ENCODE peak calls at places on chromosome 21, in four cellular contexts. One of them, this sample, is unnamed.
A peak's percentile ranks its signal among the peaks of the same experiment; 100 is the strongest.

GRCh38 chr21:38352536-38353219 is 95.9 kb downstream of the KCNJ15 start:
- DNase-seq in NCI-H2107: peak; percentile 7
- DNase-seq in EL: peak; percentile 74
- DNase-seq in CD8-positive, alpha-beta T cell: no peak
- DNase-seq in this sample: peak; percentile 85

GRCh38 chr21:30958737-30959136 is 77.4 kb upstream of the KRTAP11-1 start:
- DNase-seq in CD8-positive, alpha-beta T cell: no peak
- DNase-seq in NCI-H2107: no peak
- DNase-seq in EL: no peak
- DNase-seq in this sample: no peak

GRCh38 chr21:37767984-37768383 is 148.3 kb downstream of the KCNJ6 start:
- DNase-seq in NCI-H2107: no peak
- DNase-seq in CD8-positive, alpha-beta T cell: no peak
- DNase-seq in EL: peak; percentile 47
- DNase-seq in this sample: no peak

GRCh38 chr21:45365608-45366241 is 39.2 kb upstream of the COL18A1 start:
- DNase-seq in NCI-H2107: no peak
- DNase-seq in EL: peak; percentile 88
- DNase-seq in CD8-positive, alpha-beta T cell: no peak
- DNase-seq in this sample: no peak

GRCh38 chr21:22438428-22439086 is 1440.3 kb downstream of the NCAM2 start:
- DNase-seq in CD8-positive, alpha-beta T cell: no peak
- DNase-seq in EL: no peak
- DNase-seq in NCI-H2107: no peak
- DNase-seq in this sample: no peak

GRCh38 chr21:24208562-24209260 is 1398.6 kb downstream of the MRPL39 start:
- DNase-seq in CD8-positive, alpha-beta T cell: no peak
- DNase-seq in EL: no peak
- DNase-seq in NCI-H2107: no peak
- DNase-seq in this sample: no peak

GRCh38 chr21:26881504-26882228 is 36.5 kb upstream of the ADAMTS1 start:
- DNase-seq in NCI-H2107: no peak
- DNase-seq in EL: peak; percentile 36
- DNase-seq in CD8-positive, alpha-beta T cell: no peak
- DNase-seq in this sample: no peak

GRCh38 chr21:33069994-33070811 is at the start of gene OLIG1:
- DNase-seq in NCI-H2107: no peak
- DNase-seq in CD8-positive, alpha-beta T cell: no peak
- DNase-seq in EL: peak; percentile 41
- DNase-seq in this sample: peak; percentile 91

GRCh38 chr21:15134711-15135110 is 69.9 kb upstream of the NRIP1 start:
- DNase-seq in EL: no peak
- DNase-seq in NCI-H2107: no peak
- DNase-seq in CD8-positive, alpha-beta T cell: no peak
- DNase-seq in this sample: no peak

GRCh38 chr21:46325073-46325912 is 1.3 kb downstream of the PCNT start:
- DNase-seq in NCI-H2107: peak; percentile 45
- DNase-seq in CD8-positive, alpha-beta T cell: no peak
- DNase-seq in EL: peak; percentile 54
- DNase-seq in this sample: peak; percentile 34

GRCh38 chr21:37829043-37829442 is 87.2 kb downstream of the KCNJ6 start:
- DNase-seq in EL: no peak
- DNase-seq in NCI-H2107: no peak
- DNase-seq in CD8-positive, alpha-beta T cell: no peak
- DNase-seq in this sample: peak; percentile 13

GRCh38 chr21:21664871-21665270 is 666.7 kb downstream of the NCAM2 start:
- DNase-seq in EL: no peak
- DNase-seq in CD8-positive, alpha-beta T cell: no peak
- DNase-seq in NCI-H2107: no peak
- DNase-seq in this sample: no peak

GRCh38 chr21:42406201-42406601 is 2.5 kb downstream of the UBASH3A start:
- DNase-seq in CD8-positive, alpha-beta T cell: peak; percentile 67
- DNase-seq in EL: no peak
- DNase-seq in NCI-H2107: no peak
- DNase-seq in this sample: peak; percentile 35

GRCh38 chr21:34890258-34890723 is 158.8 kb downstream of the RUNX1 start:
- DNase-seq in NCI-H2107: no peak
- DNase-seq in EL: no peak
- DNase-seq in CD8-positive, alpha-beta T cell: no peak
- DNase-seq in this sample: no peak

GRCh38 chr21:25396135-25396711 is 211.1 kb downstream of the MRPL39 start:
- DNase-seq in EL: no peak
- DNase-seq in NCI-H2107: no peak
- DNase-seq in CD8-positive, alpha-beta T cell: peak; percentile 30
- DNase-seq in this sample: no peak

GRCh38 chr21:40587786-40588353 is 259.1 kb downstream of the DSCAM start:
- DNase-seq in NCI-H2107: no peak
- DNase-seq in EL: no peak
- DNase-seq in CD8-positive, alpha-beta T cell: no peak
- DNase-seq in this sample: no peak

GRCh38 chr21:27240901-27241300 is 274.0 kb upstream of the ADAMTS5 start:
- DNase-seq in EL: no peak
- DNase-seq in CD8-positive, alpha-beta T cell: no peak
- DNase-seq in NCI-H2107: no peak
- DNase-seq in this sample: no peak

GRCh38 chr21:37228003-37228400 is 39.1 kb downstream of the VPS26C start:
- DNase-seq in EL: no peak
- DNase-seq in NCI-H2107: no peak
- DNase-seq in CD8-positive, alpha-beta T cell: no peak
- DNase-seq in this sample: no peak

GRCh38 chr21:17903029-17903806 is 84.1 kb upstream of the C21orf91 start:
- DNase-seq in NCI-H2107: peak; percentile 10
- DNase-seq in CD8-positive, alpha-beta T cell: no peak
- DNase-seq in EL: peak; percentile 21
- DNase-seq in this sample: peak; percentile 54

GRCh38 chr21:32520885-32521735 is 64.2 kb downstream of the TCP10L start:
- DNase-seq in NCI-H2107: no peak
- DNase-seq in EL: peak; percentile 95
- DNase-seq in CD8-positive, alpha-beta T cell: no peak
- DNase-seq in this sample: peak; percentile 51

GRCh38 chr21:32917392-32918135 is 108.2 kb upstream of the OLIG2 start:
- DNase-seq in EL: no peak
- DNase-seq in CD8-positive, alpha-beta T cell: no peak
- DNase-seq in NCI-H2107: no peak
- DNase-seq in this sample: no peak

GRCh38 chr21:25872271-25872670 is 137.5 kb downstream of the GABPA start:
- DNase-seq in CD8-positive, alpha-beta T cell: no peak
- DNase-seq in NCI-H2107: no peak
- DNase-seq in EL: no peak
- DNase-seq in this sample: peak; percentile 3

GRCh38 chr21:45097827-45098387 is 23.5 kb downstream of the ADARB1 start:
- DNase-seq in NCI-H2107: no peak
- DNase-seq in CD8-positive, alpha-beta T cell: no peak
- DNase-seq in EL: no peak
- DNase-seq in this sample: no peak

GRCh38 chr21:42424848-42425602 is 21.3 kb downstream of the UBASH3A start:
- DNase-seq in EL: no peak
- DNase-seq in NCI-H2107: no peak
- DNase-seq in CD8-positive, alpha-beta T cell: peak; percentile 88
- DNase-seq in this sample: no peak

This sample was measured in NCI-H526.